ENCODE peak calls at places on chromosome 11, in nine cellular contexts. One of them, this sample, is unnamed.

GRCh38 chr11:69650081-69650831 is 9.3 kb downstream of the CCND1 start:
- DNase-seq in RCC 7860: no peak
- DNase-seq in activated naive CD4-positive, alpha-beta T cell treated with anti-CD3 and anti-CD28 coated beads for 36 hours: no peak
- DNase-seq in COLO829: no peak
- DNase-seq in foreskin fibroblast: peak; percentile 63
- DNase-seq in amniotic stem cell: no peak
- DNase-seq in NCI-H2081: no peak
- DNase-seq in T-helper 1 cell: no peak
- DNase-seq in stimulated activated CD8-positive, alpha-beta memory T cell treated with anti-CD3 and anti-CD28 coated beads, Interleukin-2, amount 100 ng/mL, for 1 hour: no peak
- DNase-seq in this sample: no peak

GRCh38 chr11:46491661-46492331 is 100.2 kb upstream of the CHRM4 start:
- DNase-seq in RCC 7860: no peak
- DNase-seq in activated naive CD4-positive, alpha-beta T cell treated with anti-CD3 and anti-CD28 coated beads for 36 hours: no peak
- DNase-seq in COLO829: no peak
- DNase-seq in foreskin fibroblast: peak; percentile 20
- DNase-seq in amniotic stem cell: no peak
- DNase-seq in NCI-H2081: no peak
- DNase-seq in T-helper 1 cell: no peak
- DNase-seq in stimulated activated CD8-positive, alpha-beta memory T cell treated with anti-CD3 and anti-CD28 coated beads, Interleukin-2, amount 100 ng/mL, for 1 hour: no peak
- DNase-seq in this sample: peak; percentile 12

GRCh38 chr11:114832532-114833125 is 154.3 kb downstream of the NXPE2 start:
- DNase-seq in RCC 7860: no peak
- DNase-seq in activated naive CD4-positive, alpha-beta T cell treated with anti-CD3 and anti-CD28 coated beads for 36 hours: no peak
- DNase-seq in COLO829: no peak
- DNase-seq in foreskin fibroblast: no peak
- DNase-seq in amniotic stem cell: no peak
- DNase-seq in NCI-H2081: peak; percentile 87
- DNase-seq in T-helper 1 cell: no peak
- DNase-seq in stimulated activated CD8-positive, alpha-beta memory T cell treated with anti-CD3 and anti-CD28 coated beads, Interleukin-2, amount 100 ng/mL, for 1 hour: no peak
- DNase-seq in this sample: no peak

GRCh38 chr11:96827164-96827563 is 437.4 kb downstream of the JRKL start:
- DNase-seq in RCC 7860: no peak
- DNase-seq in activated naive CD4-positive, alpha-beta T cell treated with anti-CD3 and anti-CD28 coated beads for 36 hours: no peak
- DNase-seq in COLO829: no peak
- DNase-seq in foreskin fibroblast: no peak
- DNase-seq in amniotic stem cell: no peak
- DNase-seq in NCI-H2081: no peak
- DNase-seq in T-helper 1 cell: no peak
- DNase-seq in stimulated activated CD8-positive, alpha-beta memory T cell treated with anti-CD3 and anti-CD28 coated beads, Interleukin-2, amount 100 ng/mL, for 1 hour: no peak
- DNase-seq in this sample: peak; percentile 85

GRCh38 chr11:88420165-88420781 is 82.7 kb upstream of the CTSC start:
- DNase-seq in RCC 7860: no peak
- DNase-seq in activated naive CD4-positive, alpha-beta T cell treated with anti-CD3 and anti-CD28 coated beads for 36 hours: no peak
- DNase-seq in COLO829: no peak
- DNase-seq in foreskin fibroblast: peak; percentile 84
- DNase-seq in amniotic stem cell: no peak
- DNase-seq in NCI-H2081: no peak
- DNase-seq in T-helper 1 cell: no peak
- DNase-seq in stimulated activated CD8-positive, alpha-beta memory T cell treated with anti-CD3 and anti-CD28 coated beads, Interleukin-2, amount 100 ng/mL, for 1 hour: no peak
- DNase-seq in this sample: peak; percentile 85

GRCh38 chr11:126925321-126926093 is 75.1 kb downstream of the KIRREL3 start:
- DNase-seq in RCC 7860: no peak
- DNase-seq in activated naive CD4-positive, alpha-beta T cell treated with anti-CD3 and anti-CD28 coated beads for 36 hours: no peak
- DNase-seq in COLO829: no peak
- DNase-seq in foreskin fibroblast: peak; percentile 57
- DNase-seq in amniotic stem cell: no peak
- DNase-seq in NCI-H2081: peak; percentile 22
- DNase-seq in T-helper 1 cell: no peak
- DNase-seq in stimulated activated CD8-positive, alpha-beta memory T cell treated with anti-CD3 and anti-CD28 coated beads, Interleukin-2, amount 100 ng/mL, for 1 hour: no peak
- DNase-seq in this sample: no peak

GRCh38 chr11:115170133-115170815 is 333.9 kb downstream of the CADM1 start:
- DNase-seq in RCC 7860: peak; percentile 7
- DNase-seq in activated naive CD4-positive, alpha-beta T cell treated with anti-CD3 and anti-CD28 coated beads for 36 hours: peak; percentile 31
- DNase-seq in COLO829: peak; percentile 35
- DNase-seq in foreskin fibroblast: peak; percentile 54
- DNase-seq in amniotic stem cell: no peak
- DNase-seq in NCI-H2081: peak; percentile 44
- DNase-seq in T-helper 1 cell: peak; percentile 16
- DNase-seq in stimulated activated CD8-positive, alpha-beta memory T cell treated with anti-CD3 and anti-CD28 coated beads, Interleukin-2, amount 100 ng/mL, for 1 hour: no peak
- DNase-seq in this sample: peak; percentile 26

GRCh38 chr11:117037279-117037951 is 60.8 kb downstream of the SIK3 start:
- DNase-seq in RCC 7860: no peak
- DNase-seq in activated naive CD4-positive, alpha-beta T cell treated with anti-CD3 and anti-CD28 coated beads for 36 hours: no peak
- DNase-seq in COLO829: no peak
- DNase-seq in foreskin fibroblast: peak; percentile 38
- DNase-seq in amniotic stem cell: no peak
- DNase-seq in NCI-H2081: no peak
- DNase-seq in T-helper 1 cell: no peak
- DNase-seq in stimulated activated CD8-positive, alpha-beta memory T cell treated with anti-CD3 and anti-CD28 coated beads, Interleukin-2, amount 100 ng/mL, for 1 hour: no peak
- DNase-seq in this sample: peak; percentile 38

GRCh38 chr11:6633422-6634408 is 14.5 kb upstream of the TPP1 start:
- DNase-seq in RCC 7860: no peak
- DNase-seq in activated naive CD4-positive, alpha-beta T cell treated with anti-CD3 and anti-CD28 coated beads for 36 hours: no peak
- DNase-seq in COLO829: no peak
- DNase-seq in foreskin fibroblast: no peak
- DNase-seq in amniotic stem cell: no peak
- DNase-seq in NCI-H2081: no peak
- DNase-seq in T-helper 1 cell: no peak
- DNase-seq in stimulated activated CD8-positive, alpha-beta memory T cell treated with anti-CD3 and anti-CD28 coated beads, Interleukin-2, amount 100 ng/mL, for 1 hour: no peak
- DNase-seq in this sample: no peak

GRCh38 chr11:107702109-107702660 is 9.7 kb downstream of the SLN start:
- DNase-seq in RCC 7860: no peak
- DNase-seq in activated naive CD4-positive, alpha-beta T cell treated with anti-CD3 and anti-CD28 coated beads for 36 hours: no peak
- DNase-seq in COLO829: no peak
- DNase-seq in foreskin fibroblast: no peak
- DNase-seq in amniotic stem cell: no peak
- DNase-seq in NCI-H2081: no peak
- DNase-seq in T-helper 1 cell: no peak
- DNase-seq in stimulated activated CD8-positive, alpha-beta memory T cell treated with anti-CD3 and anti-CD28 coated beads, Interleukin-2, amount 100 ng/mL, for 1 hour: no peak
- DNase-seq in this sample: no peak

GRCh38 chr11:62157603-62158002 is 32.4 kb upstream of the SCGB1D1 start:
- DNase-seq in RCC 7860: no peak
- DNase-seq in activated naive CD4-positive, alpha-beta T cell treated with anti-CD3 and anti-CD28 coated beads for 36 hours: no peak
- DNase-seq in COLO829: no peak
- DNase-seq in foreskin fibroblast: no peak
- DNase-seq in amniotic stem cell: no peak
- DNase-seq in NCI-H2081: no peak
- DNase-seq in T-helper 1 cell: no peak
- DNase-seq in stimulated activated CD8-positive, alpha-beta memory T cell treated with anti-CD3 and anti-CD28 coated beads, Interleukin-2, amount 100 ng/mL, for 1 hour: no peak
- DNase-seq in this sample: no peak

GRCh38 chr11:66333896-66334604 is 2.2 kb downstream of the RIN1 start:
- DNase-seq in RCC 7860: no peak
- DNase-seq in activated naive CD4-positive, alpha-beta T cell treated with anti-CD3 and anti-CD28 coated beads for 36 hours: peak; percentile 0
- DNase-seq in COLO829: no peak
- DNase-seq in foreskin fibroblast: no peak
- DNase-seq in amniotic stem cell: no peak
- DNase-seq in NCI-H2081: no peak
- DNase-seq in T-helper 1 cell: no peak
- DNase-seq in stimulated activated CD8-positive, alpha-beta memory T cell treated with anti-CD3 and anti-CD28 coated beads, Interleukin-2, amount 100 ng/mL, for 1 hour: no peak
- DNase-seq in this sample: no peak

GRCh38 chr11:82989628-82990404 is 81.9 kb downstream of the RAB30 start:
- DNase-seq in RCC 7860: no peak
- DNase-seq in activated naive CD4-positive, alpha-beta T cell treated with anti-CD3 and anti-CD28 coated beads for 36 hours: no peak
- DNase-seq in COLO829: no peak
- DNase-seq in foreskin fibroblast: no peak
- DNase-seq in amniotic stem cell: no peak
- DNase-seq in NCI-H2081: peak; percentile 16
- DNase-seq in T-helper 1 cell: no peak
- DNase-seq in stimulated activated CD8-positive, alpha-beta memory T cell treated with anti-CD3 and anti-CD28 coated beads, Interleukin-2, amount 100 ng/mL, for 1 hour: no peak
- DNase-seq in this sample: no peak